ENCODE peak calls at places on chromosomes 16 and 17, in five cellular contexts. W is H1, M is K562, P is A549, F is HepG2. B is an unnamed sample.
A peak's percentile ranks its signal among the peaks of the same experiment; 100 is the strongest.

GRCh38 chr16:12452549-12452948 is 351.1 kb downstream of the CPPED1 start:
- DNase-seq in W (no peak), M (no peak), P (no peak), F (no peak), B (no peak)

GRCh38 chr16:85751665-85752501 is 987 bp upstream of the C16orf74 start:
- DNase-seq in W (peak; percentile 64), M (no peak), P (no peak), F (no peak), B (peak; percentile 53)

GRCh38 chr17:78965369-78965982 is 14.2 kb downstream of the LGALS3BP start:
- DNase-seq in W (no peak), M (no peak), P (no peak), F (peak; percentile 44), B (no peak)

GRCh38 chr17:57459286-57459915 is 203.1 kb downstream of the MSI2 start:
- DNase-seq in W (no peak), M (peak; percentile 61), P (peak; percentile 93), F (peak; percentile 100), B (no peak)

GRCh38 chr17:3722716-3723115 is 987 bp upstream of the HASPIN start:
- DNase-seq in W (no peak), M (no peak), P (no peak), F (no peak), B (no peak)

GRCh38 chr17:6269474-6269873 is 165.4 kb downstream of the AIPL1 start:
- DNase-seq in W (peak; percentile 80), M (peak; percentile 20), P (peak; percentile 47), F (no peak), B (peak; percentile 60)

GRCh38 chr16:78695371-78695770 is 595.9 kb downstream of the WWOX start:
- DNase-seq in W (no peak), M (no peak), P (no peak), F (no peak), B (no peak)

GRCh38 chr17:78120971-78121800 is 7.4 kb downstream of the TMC6 start:
- DNase-seq in W (no peak), M (no peak), P (no peak), F (no peak), B (no peak)

GRCh38 chr16:7644171-7644570 is 311.5 kb downstream of the RBFOX1 start:
- DNase-seq in W (no peak), M (no peak), P (no peak), F (no peak), B (no peak)

GRCh38 chr16:15849209-15849981 is 7.4 kb downstream of the MYH11 start:
- DNase-seq in W (no peak), M (no peak), P (no peak), F (peak; percentile 30), B (no peak)

GRCh38 chr16:9094008-9094846 is 2.8 kb downstream of the HAPSTR1 start:
- DNase-seq in W (no peak), M (peak; percentile 32), P (no peak), F (no peak), B (no peak)

GRCh38 chr17:7408341-7408740 is 696 bp downstream of the NLGN2 start:
- DNase-seq in W (no peak), M (no peak), P (no peak), F (no peak), B (no peak)

GRCh38 chr17:62672957-62673356 is 45.5 kb downstream of the MRC2 start:
- DNase-seq in W (no peak), M (no peak), P (no peak), F (no peak), B (no peak)

GRCh38 chr16:58013201-58013956 is 12.2 kb downstream of the USB1 start:
- DNase-seq in W (no peak), M (no peak), P (no peak), F (no peak), B (no peak)

GRCh38 chr16:89185062-89185751 is 13.7 kb downstream of the CDH15 start:
- DNase-seq in W (peak; percentile 55), M (no peak), P (no peak), F (no peak), B (no peak)

GRCh38 chr16:13866073-13866472 is 53.9 kb upstream of the ERCC4 start:
- DNase-seq in W (peak; percentile 82), M (peak; percentile 61), P (peak; percentile 84), F (peak; percentile 86), B (peak; percentile 73)

GRCh38 chr17:56468840-56469239 is 124.7 kb upstream of the NOG start:
- DNase-seq in W (no peak), M (no peak), P (no peak), F (no peak), B (no peak)

GRCh38 chr17:70278846-70279465 is 109.6 kb downstream of the KCNJ2 start:
- DNase-seq in W (no peak), M (no peak), P (no peak), F (no peak), B (peak; percentile 83)

GRCh38 chr16:30368122-30368791 is 2.0 kb downstream of the TBC1D10B start:
- DNase-seq in W (no peak), M (peak; percentile 24), P (no peak), F (no peak), B (peak; percentile 48)

GRCh38 chr17:12040478-12040877 is 19.8 kb downstream of the MAP2K4 start:
- DNase-seq in W (no peak), M (no peak), P (no peak), F (no peak), B (no peak)

GRCh38 chr16:1979271-1980025 is 1.8 kb downstream of the NOXO1 start:
- DNase-seq in W (peak; percentile 87), M (peak; percentile 44), P (no peak), F (no peak), B (no peak)

GRCh38 chr16:88194397-88195020 is 188.2 kb upstream of the ZNF469 start:
- DNase-seq in W (no peak), M (no peak), P (no peak), F (peak; percentile 19), B (no peak)

GRCh38 chr16:86222541-86222940 is 287.8 kb upstream of the FOXF1 start:
- DNase-seq in W (no peak), M (no peak), P (no peak), F (no peak), B (no peak)

GRCh38 chr17:83046759-83047478 is 32.5 kb upstream of the METRNL start:
- DNase-seq in W (peak; percentile 2), M (no peak), P (no peak), F (no peak), B (no peak)

GRCh38 chr16:35533683-35534082 is 2074.3 kb downstream of the TP53TG3F start:
- DNase-seq in W (no peak), M (no peak), P (no peak), F (no peak), B (no peak)

DNA sequence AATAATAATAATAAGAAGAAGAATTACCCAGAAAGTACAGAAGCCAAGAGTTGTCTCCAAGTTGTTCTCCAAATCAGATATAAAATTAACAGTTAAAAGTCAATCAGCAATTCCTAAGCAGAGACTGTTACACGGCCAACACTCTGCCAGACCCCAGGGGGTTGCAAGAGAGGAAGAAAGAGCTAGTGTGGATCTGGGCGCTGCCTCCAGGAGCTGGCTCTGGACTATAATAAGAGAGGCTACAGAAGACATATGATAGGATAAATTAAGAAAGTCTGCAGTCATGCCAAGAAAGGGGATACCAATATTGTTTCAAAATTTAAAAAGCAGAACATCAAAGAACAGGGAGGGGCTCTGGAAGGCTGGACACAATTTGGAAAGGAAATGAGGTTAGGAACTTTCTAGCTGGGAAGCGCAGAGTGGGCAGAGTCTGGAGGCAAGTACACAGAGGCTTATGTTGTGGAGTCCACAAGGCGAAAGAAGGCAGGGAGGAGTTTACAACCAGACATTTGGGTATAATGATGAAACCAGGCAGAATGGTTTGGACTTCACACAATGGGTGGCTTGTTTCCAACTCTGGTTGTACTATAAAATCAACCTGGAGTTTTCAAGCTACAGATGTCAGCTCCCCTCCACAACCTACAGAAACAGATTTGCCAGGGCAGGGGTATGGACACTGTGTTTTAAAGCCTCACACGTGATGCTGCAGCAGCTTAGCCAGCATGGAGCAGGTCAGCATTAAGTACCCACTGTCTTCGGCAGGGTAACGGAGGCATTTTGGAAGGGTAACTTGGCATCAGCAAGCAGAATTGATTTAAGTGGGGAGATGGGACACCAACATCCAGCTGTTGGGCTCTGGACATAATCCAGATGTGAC is 49.4 kb downstream of the SLC39A11 start:
- DNase-seq in W (no peak), M (no peak), P (no peak), F (no peak), B (no peak)
- H3K27ac ChIP-seq in W (no peak overlapping the region), M (no peak overlapping the region), P (no peak overlapping the region), F (no peak overlapping the region), B (no peak overlapping the region)

DNA sequence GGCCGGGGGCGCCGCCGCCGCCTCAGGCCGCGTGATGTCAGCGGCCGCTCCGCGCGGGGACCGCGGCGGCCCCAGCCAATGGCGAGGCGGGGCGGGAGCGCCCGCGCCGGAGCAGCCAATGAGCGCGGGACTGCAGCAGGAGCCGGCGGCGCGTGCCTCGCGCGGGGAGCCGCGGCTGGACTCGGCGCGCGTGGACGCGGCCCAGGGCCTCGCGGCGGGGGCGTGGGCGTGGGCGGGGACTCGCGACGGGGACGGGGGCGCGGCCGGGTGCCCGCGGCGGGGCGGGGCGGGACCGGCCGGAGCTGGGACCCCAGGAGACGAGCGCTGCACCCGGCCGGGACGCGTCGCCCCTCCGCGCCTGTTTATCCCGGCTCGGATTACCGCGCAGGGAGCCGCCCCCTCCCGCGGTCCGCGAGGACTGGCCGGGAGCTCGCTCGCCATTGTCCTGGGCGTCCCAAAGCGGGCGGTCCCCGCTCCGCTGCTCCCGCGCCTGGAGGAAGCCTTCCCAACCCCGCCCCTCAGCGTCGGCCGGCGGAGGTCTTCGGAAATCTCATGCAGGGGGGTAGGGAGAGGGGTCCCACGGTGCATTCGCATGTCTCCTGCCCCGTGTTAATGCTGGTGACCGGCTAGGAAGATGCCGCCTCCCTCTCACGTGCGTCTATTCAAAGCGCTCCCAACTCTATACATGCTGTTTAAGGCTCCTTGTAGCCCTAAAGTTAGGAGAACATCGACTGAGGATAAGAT is at the start of gene RNF157:
- DNase-seq in W (peak; percentile 82), M (peak; percentile 94), P (peak; percentile 60), F (peak; percentile 17), B (peak; percentile 53)
- TF ChIP-seq POLR2A in W (no peak), M (peak; percentile 79), P (peak; percentile 33), F (no peak), B (no peak)

DNA sequence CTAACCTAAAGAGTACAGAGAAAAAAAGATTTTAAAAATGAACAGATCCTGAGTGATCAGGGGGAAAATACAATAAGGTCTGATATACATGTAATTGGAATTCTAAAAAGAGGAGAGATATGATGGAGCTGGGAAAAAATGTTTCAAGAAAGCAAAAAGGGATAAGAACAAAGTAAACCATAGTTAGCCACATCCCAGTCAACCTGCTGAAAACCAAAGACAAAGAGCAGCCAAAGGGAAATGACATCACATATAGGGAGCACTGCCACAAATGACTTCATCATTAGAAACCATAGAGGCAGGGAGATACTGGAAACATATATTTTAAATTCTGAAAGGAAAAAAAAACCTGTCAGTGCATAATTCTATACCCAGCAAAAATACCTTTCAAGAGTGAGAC is 68.8 kb upstream of the AKTIP start:
- DNase-seq in W (no peak), M (no peak), P (no peak), F (no peak), B (no peak)
- TF ChIP-seq JUN in W (no peak), M (no peak), P (no peak), F (no peak), B (no peak)

GRCh38 chr17:2708585-2709172 is 2.9 kb downstream of the CLUH start:
- DNase-seq in W (no peak), M (no peak), P (no peak), F (no peak), B (no peak)

GRCh38 chr17:2706911-2707510 is 4.6 kb downstream of the CLUH start:
- DNase-seq in W (no peak), M (no peak), P (no peak), F (no peak), B (no peak)

GRCh38 chr17:2705888-2706795 is 5.4 kb downstream of the CLUH start:
- DNase-seq in W (no peak), M (no peak), P (no peak), F (no peak), B (no peak)

GRCh38 chr17:2709173-2709661 is 2.3 kb downstream of the CLUH start:
- DNase-seq in W (no peak), M (no peak), P (peak; percentile 49), F (no peak), B (no peak)

GRCh38 chr17:2707721-2708584 is 3.6 kb downstream of the CLUH start:
- DNase-seq in W (peak; percentile 81), M (peak; percentile 42), P (peak; percentile 61), F (peak; percentile 45), B (no peak)
- H3K27ac ChIP-seq in W (no peak overlapping the region), M (no peak overlapping the region), P (peak overlapping the region; percentile 8), F (no peak overlapping the region), B (no peak overlapping the region)

B was measured in endothelial cell of umbilical vein.